ENCODE peak calls at places on chromosomes 11 and 22, in nine cellular contexts. One of them, this sample, is unnamed.
A peak's percentile ranks its signal among the peaks of the same experiment; 100 is the strongest.

GRCh38 chr11:62410972-62411371 is 7.9 kb upstream of the SCGB1A1 start:
- DNase-seq in A549: no peak
- DNase-seq in body of pancreas: no peak
- DNase-seq in lung: no peak
- DNase-seq in choroid plexus epithelial cell: no peak
- DNase-seq in mammary epithelial cell: peak; percentile 68
- DNase-seq in tibial artery: no peak
- DNase-seq in astrocyte of the spinal cord: no peak
- DNase-seq in effector memory CD4-positive, alpha-beta T cell: no peak
- DNase-seq in this sample: no peak

GRCh38 chr11:131796089-131796488 is 425.7 kb downstream of the NTM start:
- DNase-seq in choroid plexus epithelial cell: no peak
- DNase-seq in effector memory CD4-positive, alpha-beta T cell: no peak
- DNase-seq in A549: no peak
- DNase-seq in lung: no peak
- DNase-seq in mammary epithelial cell: no peak
- DNase-seq in body of pancreas: no peak
- DNase-seq in tibial artery: no peak
- DNase-seq in astrocyte of the spinal cord: no peak
- DNase-seq in this sample: no peak

GRCh38 chr11:116499396-116500001 is 273.3 kb downstream of the BUD13 start:
- DNase-seq in body of pancreas: peak; percentile 71
- DNase-seq in tibial artery: peak; percentile 64
- DNase-seq in A549: peak; percentile 27
- DNase-seq in lung: peak; percentile 75
- DNase-seq in astrocyte of the spinal cord: peak; percentile 43
- DNase-seq in mammary epithelial cell: peak; percentile 33
- DNase-seq in effector memory CD4-positive, alpha-beta T cell: no peak
- DNase-seq in choroid plexus epithelial cell: peak; percentile 45
- DNase-seq in this sample: peak; percentile 68

GRCh38 chr11:41498726-41499125 is 39.3 kb upstream of the LRRC4C start:
- DNase-seq in A549: no peak
- DNase-seq in choroid plexus epithelial cell: peak; percentile 17
- DNase-seq in tibial artery: no peak
- DNase-seq in body of pancreas: no peak
- DNase-seq in effector memory CD4-positive, alpha-beta T cell: no peak
- DNase-seq in astrocyte of the spinal cord: peak; percentile 37
- DNase-seq in mammary epithelial cell: no peak
- DNase-seq in lung: no peak
- DNase-seq in this sample: no peak

GRCh38 chr11:69948256-69949141 is 129.3 kb upstream of the FGF3 start:
- DNase-seq in mammary epithelial cell: peak; percentile 87
- DNase-seq in astrocyte of the spinal cord: peak; percentile 41
- DNase-seq in tibial artery: no peak
- DNase-seq in lung: no peak
- DNase-seq in body of pancreas: no peak
- DNase-seq in A549: peak; percentile 85
- DNase-seq in choroid plexus epithelial cell: no peak
- DNase-seq in effector memory CD4-positive, alpha-beta T cell: no peak
- DNase-seq in this sample: no peak

GRCh38 chr22:28980326-28980725 is 81.3 kb downstream of the C22orf31 start:
- DNase-seq in body of pancreas: no peak
- DNase-seq in A549: no peak
- DNase-seq in lung: no peak
- DNase-seq in effector memory CD4-positive, alpha-beta T cell: no peak
- DNase-seq in astrocyte of the spinal cord: no peak
- DNase-seq in tibial artery: no peak
- DNase-seq in choroid plexus epithelial cell: no peak
- DNase-seq in mammary epithelial cell: no peak
- DNase-seq in this sample: no peak

GRCh38 chr11:35682230-35683195 is 19.9 kb downstream of the TRIM44 start:
- DNase-seq in mammary epithelial cell: no peak
- DNase-seq in lung: no peak
- DNase-seq in A549: no peak
- DNase-seq in choroid plexus epithelial cell: peak; percentile 46
- DNase-seq in effector memory CD4-positive, alpha-beta T cell: no peak
- DNase-seq in astrocyte of the spinal cord: peak; percentile 14
- DNase-seq in tibial artery: no peak
- DNase-seq in body of pancreas: no peak
- DNase-seq in this sample: no peak

GRCh38 chr11:69148377-69148762 is 7.4 kb upstream of the SMIM38 start:
- DNase-seq in body of pancreas: no peak
- DNase-seq in choroid plexus epithelial cell: no peak
- DNase-seq in astrocyte of the spinal cord: no peak
- DNase-seq in A549: no peak
- DNase-seq in lung: no peak
- DNase-seq in mammary epithelial cell: no peak
- DNase-seq in tibial artery: peak; percentile 34
- DNase-seq in effector memory CD4-positive, alpha-beta T cell: no peak
- DNase-seq in this sample: no peak

GRCh38 chr11:26263769-26264168 is 68.2 kb upstream of the ANO3 start:
- DNase-seq in astrocyte of the spinal cord: no peak
- DNase-seq in A549: no peak
- DNase-seq in choroid plexus epithelial cell: no peak
- DNase-seq in mammary epithelial cell: no peak
- DNase-seq in body of pancreas: no peak
- DNase-seq in lung: no peak
- DNase-seq in effector memory CD4-positive, alpha-beta T cell: no peak
- DNase-seq in tibial artery: no peak
- DNase-seq in this sample: no peak

GRCh38 chr22:29804985-29805384 is 33.1 kb downstream of the ASCC2 start:
- DNase-seq in effector memory CD4-positive, alpha-beta T cell: no peak
- DNase-seq in astrocyte of the spinal cord: no peak
- DNase-seq in tibial artery: no peak
- DNase-seq in A549: no peak
- DNase-seq in choroid plexus epithelial cell: no peak
- DNase-seq in mammary epithelial cell: no peak
- DNase-seq in lung: no peak
- DNase-seq in body of pancreas: no peak
- DNase-seq in this sample: no peak

GRCh38 chr22:27433585-27434190 is 367.9 kb downstream of the MN1 start:
- DNase-seq in astrocyte of the spinal cord: no peak
- DNase-seq in choroid plexus epithelial cell: no peak
- DNase-seq in body of pancreas: peak; percentile 35
- DNase-seq in tibial artery: no peak
- DNase-seq in effector memory CD4-positive, alpha-beta T cell: no peak
- DNase-seq in A549: no peak
- DNase-seq in mammary epithelial cell: peak; percentile 41
- DNase-seq in lung: no peak
- DNase-seq in this sample: no peak

GRCh38 chr22:27431896-27432295 is 369.7 kb downstream of the MN1 start:
- DNase-seq in astrocyte of the spinal cord: no peak
- DNase-seq in choroid plexus epithelial cell: peak; percentile 26
- DNase-seq in tibial artery: no peak
- DNase-seq in mammary epithelial cell: peak; percentile 22
- DNase-seq in lung: no peak
- DNase-seq in A549: no peak
- DNase-seq in effector memory CD4-positive, alpha-beta T cell: no peak
- DNase-seq in body of pancreas: no peak
- DNase-seq in this sample: no peak

GRCh38 chr22:27429476-27429875 is 372.1 kb downstream of the MN1 start:
- DNase-seq in tibial artery: no peak
- DNase-seq in body of pancreas: no peak
- DNase-seq in astrocyte of the spinal cord: no peak
- DNase-seq in lung: no peak
- DNase-seq in mammary epithelial cell: no peak
- DNase-seq in choroid plexus epithelial cell: no peak
- DNase-seq in effector memory CD4-positive, alpha-beta T cell: no peak
- DNase-seq in A549: no peak
- DNase-seq in this sample: no peak

GRCh38 chr22:27434898-27435297 is 366.7 kb downstream of the MN1 start:
- DNase-seq in tibial artery: no peak
- DNase-seq in A549: no peak
- DNase-seq in lung: no peak
- DNase-seq in mammary epithelial cell: no peak
- DNase-seq in effector memory CD4-positive, alpha-beta T cell: no peak
- DNase-seq in body of pancreas: no peak
- DNase-seq in astrocyte of the spinal cord: no peak
- DNase-seq in choroid plexus epithelial cell: no peak
- DNase-seq in this sample: no peak

GRCh38 chr22:27430799-27431480 is 370.6 kb downstream of the MN1 start:
- DNase-seq in body of pancreas: no peak
- DNase-seq in effector memory CD4-positive, alpha-beta T cell: no peak
- DNase-seq in choroid plexus epithelial cell: no peak
- DNase-seq in tibial artery: no peak
- DNase-seq in astrocyte of the spinal cord: no peak
- DNase-seq in A549: no peak
- DNase-seq in mammary epithelial cell: no peak
- DNase-seq in lung: no peak
- DNase-seq in this sample: no peak
- H3K4me3 ChIP-seq in body of pancreas: no peak overlapping the region
- H3K4me3 ChIP-seq in effector memory CD4-positive, alpha-beta T cell: no peak overlapping the region
- H3K4me3 ChIP-seq in choroid plexus epithelial cell: no peak overlapping the region
- H3K4me3 ChIP-seq in tibial artery: no peak overlapping the region
- H3K4me3 ChIP-seq in astrocyte of the spinal cord: no peak overlapping the region
- H3K4me3 ChIP-seq in A549: no peak overlapping the region
- H3K4me3 ChIP-seq in mammary epithelial cell: no peak overlapping the region
- H3K4me3 ChIP-seq in lung: no peak overlapping the region
- H3K4me3 ChIP-seq in this sample: no peak overlapping the region

DNA sequence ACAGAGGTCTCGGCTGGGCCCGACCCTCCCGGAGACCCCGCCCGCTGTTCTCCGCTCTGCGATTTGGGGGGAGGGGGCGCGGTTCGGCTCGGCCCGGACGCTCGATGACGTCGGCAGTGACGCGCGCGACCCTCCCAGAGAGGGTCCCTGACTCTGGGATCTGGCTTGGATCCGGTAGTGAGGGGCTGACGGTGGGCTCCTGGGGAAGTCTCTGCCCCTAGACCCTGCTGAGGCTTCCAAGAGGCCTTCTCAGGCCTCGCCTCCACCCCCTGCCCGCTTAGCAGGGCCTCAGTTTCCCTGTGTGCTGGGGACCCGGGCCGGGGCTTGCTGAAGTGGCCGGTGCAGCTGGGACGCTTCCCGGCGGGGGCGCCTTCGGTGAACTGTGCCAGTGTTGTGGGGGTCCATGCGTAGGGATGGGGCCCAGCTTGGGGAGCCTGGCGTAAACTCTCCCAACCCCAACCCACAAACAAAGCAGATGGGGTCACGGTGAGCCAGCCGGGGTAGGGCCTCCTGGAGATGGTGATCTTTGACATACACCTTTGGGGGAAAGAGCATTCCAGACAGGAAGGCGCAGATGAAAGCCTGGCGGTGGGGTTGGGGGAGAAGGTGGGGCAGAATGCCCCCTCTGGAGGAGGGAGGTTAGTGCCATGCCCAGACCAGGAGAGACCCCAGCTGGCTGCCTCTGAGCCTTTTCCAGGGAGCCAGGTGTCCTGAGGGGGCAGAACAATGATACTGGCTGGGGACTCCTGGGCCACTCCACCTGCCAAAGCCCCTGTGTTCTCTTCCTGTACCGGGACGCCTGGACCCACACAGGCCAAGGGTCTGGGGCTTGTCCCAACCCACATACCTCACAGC is 1.0 kb downstream of the B4GALNT4 start:
- DNase-seq in astrocyte of the spinal cord: no peak
- DNase-seq in choroid plexus epithelial cell: no peak
- DNase-seq in lung: no peak
- DNase-seq in mammary epithelial cell: no peak
- DNase-seq in effector memory CD4-positive, alpha-beta T cell: no peak
- DNase-seq in body of pancreas: no peak
- DNase-seq in tibial artery: no peak
- DNase-seq in A549: no peak
- DNase-seq in this sample: no peak
- H3K4me3 ChIP-seq in astrocyte of the spinal cord: peak overlapping the region; percentile 43
- H3K4me3 ChIP-seq in choroid plexus epithelial cell: no peak overlapping the region
- H3K4me3 ChIP-seq in lung: no peak overlapping the region
- H3K4me3 ChIP-seq in mammary epithelial cell: peak overlapping the region; percentile 44
- H3K4me3 ChIP-seq in effector memory CD4-positive, alpha-beta T cell: no peak overlapping the region
- H3K4me3 ChIP-seq in body of pancreas: no peak overlapping the region
- H3K4me3 ChIP-seq in tibial artery: no peak overlapping the region
- H3K4me3 ChIP-seq in A549: peak overlapping the region; percentile 60
- H3K4me3 ChIP-seq in this sample: peak overlapping the region; percentile 11

DNA sequence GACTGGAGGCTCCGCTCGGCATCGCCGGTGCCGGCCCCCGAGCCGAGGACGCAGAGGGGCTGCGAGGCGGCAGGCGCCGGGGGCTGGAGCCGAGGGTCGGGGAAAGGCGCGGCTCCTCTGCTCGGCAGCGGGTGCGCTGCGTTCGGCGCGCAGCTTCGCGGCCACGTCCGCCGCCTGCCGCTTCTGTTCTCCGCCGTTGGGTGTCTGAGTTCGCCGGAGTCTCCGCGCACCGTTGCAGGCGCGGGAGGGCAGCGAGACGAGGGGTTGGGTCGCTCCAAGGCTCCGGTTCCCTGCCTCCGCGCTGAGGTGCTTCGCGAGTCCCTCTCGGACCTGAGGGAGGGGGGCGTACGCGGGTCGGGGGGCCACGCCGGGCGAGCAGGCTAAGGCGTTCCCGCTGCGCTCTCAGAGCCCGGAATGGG is 350 bp downstream of the MN1 start:
- DNase-seq in A549: peak; percentile 3
- DNase-seq in mammary epithelial cell: peak; percentile 52
- DNase-seq in choroid plexus epithelial cell: peak; percentile 59
- DNase-seq in body of pancreas: peak; percentile 36
- DNase-seq in tibial artery: no peak
- DNase-seq in astrocyte of the spinal cord: peak; percentile 39
- DNase-seq in lung: no peak
- DNase-seq in effector memory CD4-positive, alpha-beta T cell: no peak
- DNase-seq in this sample: no peak
- H3K4me3 ChIP-seq in A549: peak overlapping the region; percentile 74
- H3K4me3 ChIP-seq in mammary epithelial cell: peak overlapping the region; percentile 97
- H3K4me3 ChIP-seq in choroid plexus epithelial cell: peak overlapping the region; percentile 82
- H3K4me3 ChIP-seq in body of pancreas: peak overlapping the region; percentile 80
- H3K4me3 ChIP-seq in tibial artery: peak overlapping the region; percentile 75
- H3K4me3 ChIP-seq in astrocyte of the spinal cord: peak overlapping the region; percentile 64
- H3K4me3 ChIP-seq in lung: peak overlapping the region; percentile 65
- H3K4me3 ChIP-seq in effector memory CD4-positive, alpha-beta T cell: peak overlapping the region; percentile 85
- H3K4me3 ChIP-seq in this sample: peak overlapping the region; percentile 68

GRCh38 chr22:19729507-19729906 is 6.2 kb downstream of the GP1BB start:
- DNase-seq in mammary epithelial cell: no peak
- DNase-seq in tibial artery: no peak
- DNase-seq in choroid plexus epithelial cell: no peak
- DNase-seq in A549: no peak
- DNase-seq in body of pancreas: no peak
- DNase-seq in astrocyte of the spinal cord: no peak
- DNase-seq in lung: no peak
- DNase-seq in effector memory CD4-positive, alpha-beta T cell: no peak
- DNase-seq in this sample: no peak

GRCh38 chr22:19731361-19731725 is 8.0 kb downstream of the GP1BB start:
- DNase-seq in choroid plexus epithelial cell: no peak
- DNase-seq in body of pancreas: no peak
- DNase-seq in lung: no peak
- DNase-seq in astrocyte of the spinal cord: no peak
- DNase-seq in effector memory CD4-positive, alpha-beta T cell: no peak
- DNase-seq in A549: no peak
- DNase-seq in mammary epithelial cell: no peak
- DNase-seq in tibial artery: no peak
- DNase-seq in this sample: no peak

GRCh38 chr22:19730141-19730661 is 6.9 kb downstream of the GP1BB start:
- DNase-seq in body of pancreas: no peak
- DNase-seq in mammary epithelial cell: no peak
- DNase-seq in astrocyte of the spinal cord: no peak
- DNase-seq in effector memory CD4-positive, alpha-beta T cell: no peak
- DNase-seq in choroid plexus epithelial cell: no peak
- DNase-seq in tibial artery: no peak
- DNase-seq in A549: no peak
- DNase-seq in lung: no peak
- DNase-seq in this sample: no peak

GRCh38 chr22:19731736-19732135 is 8.4 kb downstream of the GP1BB start:
- DNase-seq in body of pancreas: no peak
- DNase-seq in effector memory CD4-positive, alpha-beta T cell: no peak
- DNase-seq in tibial artery: no peak
- DNase-seq in mammary epithelial cell: no peak
- DNase-seq in choroid plexus epithelial cell: no peak
- DNase-seq in A549: no peak
- DNase-seq in lung: no peak
- DNase-seq in astrocyte of the spinal cord: no peak
- DNase-seq in this sample: no peak

GRCh38 chr22:19730662-19731360 is 7.5 kb downstream of the GP1BB start:
- DNase-seq in lung: peak; percentile 84
- DNase-seq in effector memory CD4-positive, alpha-beta T cell: peak; percentile 68
- DNase-seq in A549: peak; percentile 58
- DNase-seq in mammary epithelial cell: peak; percentile 48
- DNase-seq in body of pancreas: peak; percentile 83
- DNase-seq in choroid plexus epithelial cell: peak; percentile 82
- DNase-seq in astrocyte of the spinal cord: peak; percentile 74
- DNase-seq in tibial artery: peak; percentile 87
- DNase-seq in this sample: peak; percentile 87
- H3K4me3 ChIP-seq in lung: no peak overlapping the region
- H3K4me3 ChIP-seq in effector memory CD4-positive, alpha-beta T cell: peak overlapping the region; percentile 50
- H3K4me3 ChIP-seq in A549: peak overlapping the region; percentile 47
- H3K4me3 ChIP-seq in mammary epithelial cell: peak overlapping the region; percentile 48
- H3K4me3 ChIP-seq in body of pancreas: no peak overlapping the region
- H3K4me3 ChIP-seq in choroid plexus epithelial cell: peak overlapping the region; percentile 60
- H3K4me3 ChIP-seq in astrocyte of the spinal cord: peak overlapping the region; percentile 43
- H3K4me3 ChIP-seq in tibial artery: peak overlapping the region; percentile 17
- H3K4me3 ChIP-seq in this sample: peak overlapping the region; percentile 21

This sample was measured in uterus.